ENCODE peak calls at places on chromosomes 11 and 22, in eight cellular contexts. X, B, M, U, L, D, Q and R are unnamed samples.

GRCh38 chr11:133078591-133079179 is 453.6 kb downstream of the OPCML start:
- DNase-seq in X (no peak), B (no peak), M (peak), U (no peak), L (peak), D (peak), Q (peak), R (no peak)

GRCh38 chr22:50311606-50312351 is 4.3 kb upstream of the PLXNB2 start:
- DNase-seq in X (no peak), B (no peak), M (no peak), U (peak), L (no peak), D (no peak), Q (no peak), R (no peak)

GRCh38 chr22:24054356-24054755 is 43.3 kb downstream of the CABIN1 start:
- DNase-seq in X (peak), B (no peak), M (no peak), U (no peak), L (no peak), D (peak), Q (no peak), R (no peak)

GRCh38 chr11:57203359-57203758 is 21.6 kb downstream of the LRRC55 start:
- DNase-seq in X (no peak), B (no peak), M (peak), U (no peak), L (no peak), D (no peak), Q (peak), R (no peak)

GRCh38 chr22:44145544-44145943 is 35.2 kb upstream of the PARVG start:
- DNase-seq in X (peak), B (no peak), M (no peak), U (no peak), L (no peak), D (no peak), Q (no peak), R (no peak)

GRCh38 chr11:65861533-65862183 is 1.4 kb downstream of the MUS81 start:
- DNase-seq in X (peak), B (no peak), M (no peak), U (no peak), L (no peak), D (no peak), Q (no peak), R (no peak)

GRCh38 chr11:30133308-30133707 is 97.5 kb upstream of the FSHB start:
- DNase-seq in X (no peak), B (no peak), M (no peak), U (no peak), L (no peak), D (no peak), Q (no peak), R (no peak)

GRCh38 chr11:2474059-2474901 is 29.5 kb downstream of the KCNQ1 start:
- DNase-seq in X (no peak), B (no peak), M (no peak), U (no peak), L (no peak), D (no peak), Q (no peak), R (no peak)

GRCh38 chr11:110100476-110101240 is 7.5 kb downstream of the ZC3H12C start:
- DNase-seq in X (no peak), B (no peak), M (no peak), U (no peak), L (no peak), D (no peak), Q (no peak), R (no peak)

GRCh38 chr11:11045156-11045670 is 187.4 kb upstream of the ZBED5 start:
- DNase-seq in X (no peak), B (no peak), M (no peak), U (no peak), L (no peak), D (no peak), Q (no peak), R (no peak)

GRCh38 chr22:29071261-29072045 is 1.4 kb upstream of the KREMEN1 start:
- DNase-seq in X (peak), B (no peak), M (peak), U (no peak), L (peak), D (peak), Q (peak), R (no peak)

GRCh38 chr11:33734441-33735165 is 1.6 kb downstream of the CD59 start:
- DNase-seq in X (no peak), B (peak), M (peak), U (no peak), L (peak), D (no peak), Q (peak), R (no peak)

GRCh38 chr22:22404598-22405284 is 103.8 kb downstream of the ZNF280B start:
- DNase-seq in X (no peak), B (no peak), M (no peak), U (no peak), L (no peak), D (no peak), Q (no peak), R (no peak)

GRCh38 chr11:105227363-105227762 is 87.8 kb upstream of the CARD18 start:
- DNase-seq in X (no peak), B (no peak), M (no peak), U (no peak), L (no peak), D (no peak), Q (no peak), R (no peak)

GRCh38 chr11:84607975-84608787 is 1019.0 kb downstream of the DLG2 start:
- DNase-seq in X (no peak), B (no peak), M (no peak), U (no peak), L (no peak), D (no peak), Q (no peak), R (no peak)

GRCh38 chr11:8361206-8361605 is 97.5 kb upstream of the LMO1 start:
- DNase-seq in X (no peak), B (no peak), M (no peak), U (no peak), L (no peak), D (no peak), Q (no peak), R (no peak)

GRCh38 chr11:14539867-14540475 is 19.8 kb upstream of the PSMA1 start:
- DNase-seq in X (no peak), B (no peak), M (peak), U (no peak), L (no peak), D (no peak), Q (peak), R (no peak)

GRCh38 chr11:32183512-32183911 is 92.6 kb downstream of the RCN1 start:
- DNase-seq in X (no peak), B (no peak), M (no peak), U (no peak), L (no peak), D (no peak), Q (no peak), R (no peak)

GRCh38 chr11:68904458-68904847 is 762 bp downstream of the IGHMBP2 start:
- DNase-seq in X (no peak), B (no peak), M (no peak), U (no peak), L (peak), D (no peak), Q (peak), R (no peak)

GRCh38 chr11:94563176-94563847 is 3.9 kb upstream of the PIWIL4 start:
- DNase-seq in X (no peak), B (no peak), M (peak), U (no peak), L (no peak), D (peak), Q (peak), R (no peak)

GRCh38 chr22:16387088-16387487 is 205.5 kb downstream of the CCT8L2 start:
- DNase-seq in X (peak), B (no peak), M (no peak), U (no peak), L (no peak), D (no peak), Q (no peak), R (no peak)

GRCh38 chr11:37223962-37224361 is 625.9 kb upstream of the RAG2 start:
- DNase-seq in X (no peak), B (no peak), M (no peak), U (no peak), L (no peak), D (no peak), Q (no peak), R (no peak)

GRCh38 chr11:73363147-73363546 is 13.1 kb upstream of the RELT start:
- DNase-seq in X (no peak), B (no peak), M (no peak), U (no peak), L (no peak), D (no peak), Q (no peak), R (no peak)

GRCh38 chr22:46582281-46582811 is 37.8 kb upstream of the GRAMD4 start:
- DNase-seq in X (peak), B (no peak), M (no peak), U (no peak), L (no peak), D (no peak), Q (no peak), R (no peak)

GRCh38 chr11:134785059-134785458 is 373.0 kb upstream of the B3GAT1 start:
- DNase-seq in X (no peak), B (no peak), M (no peak), U (no peak), L (no peak), D (no peak), Q (no peak), R (no peak)

GRCh38 chr11:1841511-1842148 is 2.8 kb downstream of the TNNI2 start:
- DNase-seq in X (no peak), B (no peak), M (no peak), U (no peak), L (no peak), D (no peak), Q (no peak), R (no peak)

GRCh38 chr11:13016415-13016814 is 7.3 kb downstream of the RASSF10 start:
- DNase-seq in X (no peak), B (no peak), M (no peak), U (no peak), L (no peak), D (no peak), Q (no peak), R (no peak)

GRCh38 chr11:63951779-63952536 is 13.2 kb downstream of the NAA40 start:
- DNase-seq in X (no peak), B (no peak), M (no peak), U (no peak), L (no peak), D (peak), Q (no peak), R (no peak)

GRCh38 chr11:65822760-65823528 is 10.8 kb upstream of the SNX32 start:
- DNase-seq in X (no peak), B (no peak), M (no peak), U (no peak), L (no peak), D (no peak), Q (no peak), R (no peak)

GRCh38 chr22:30202531-30203006 is 44.0 kb downstream of the LIF start:
- DNase-seq in X (no peak), B (no peak), M (peak), U (no peak), L (no peak), D (no peak), Q (peak), R (no peak)

GRCh38 chr11:122703541-122704272 is 48.2 kb downstream of the UBASH3B start:
- DNase-seq in X (no peak), B (no peak), M (no peak), U (no peak), L (no peak), D (no peak), Q (no peak), R (no peak)

GRCh38 chr11:76634934-76635333 is 35.6 kb downstream of the LRRC32 start:
- DNase-seq in X (peak), B (no peak), M (no peak), U (no peak), L (no peak), D (no peak), Q (no peak), R (no peak)

GRCh38 chr11:76635991-76636520 is 34.5 kb downstream of the LRRC32 start:
- DNase-seq in X (peak), B (no peak), M (no peak), U (no peak), L (no peak), D (no peak), Q (no peak), R (no peak)

GRCh38 chr11:76637491-76638266 is 32.9 kb downstream of the LRRC32 start:
- DNase-seq in X (peak), B (no peak), M (no peak), U (no peak), L (no peak), D (no peak), Q (no peak), R (no peak)

GRCh38 chr11:76638267-76639197 is 32.0 kb downstream of the LRRC32 start:
- DNase-seq in X (peak), B (no peak), M (no peak), U (no peak), L (no peak), D (no peak), Q (no peak), R (no peak)

DNA sequence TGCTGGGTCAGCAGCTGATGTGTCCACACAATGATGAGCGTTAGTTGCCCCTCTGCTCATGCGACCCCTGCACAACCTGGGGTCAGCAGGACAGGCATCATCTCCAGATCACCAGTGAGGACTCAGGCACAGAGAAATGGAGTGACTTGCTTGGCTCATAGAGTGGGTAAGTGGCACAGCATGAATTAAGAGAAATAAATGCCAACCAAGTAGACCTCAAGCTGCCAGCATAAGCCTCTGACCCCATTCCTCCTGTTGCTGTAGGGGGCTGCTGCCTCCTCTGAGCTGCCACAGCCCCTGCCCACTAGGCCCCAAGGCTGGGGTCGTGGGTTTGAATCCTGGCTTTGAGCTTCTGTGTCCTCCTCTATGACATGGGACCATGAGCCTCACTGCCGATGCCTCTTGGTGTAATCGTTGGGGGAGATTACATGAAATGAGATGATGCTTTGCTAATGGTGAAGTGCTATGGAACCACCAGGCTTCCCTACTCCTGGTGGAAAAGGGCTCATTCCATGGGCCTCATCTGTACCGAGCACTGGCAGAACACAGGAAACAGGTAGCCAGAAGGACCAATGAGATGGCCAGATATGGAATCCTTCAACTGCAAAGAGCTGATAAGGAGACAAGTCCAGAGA is 33.6 kb downstream of the LRRC32 start:
- DNase-seq in X (no peak), B (no peak), M (no peak), U (no peak), L (no peak), D (no peak), Q (no peak), R (no peak)
- H3K27ac ChIP-seq in X (no peak), B (no peak), M (no peak), U (no peak), L (no peak), D (no peak), Q (no peak), R (no peak)

DNA sequence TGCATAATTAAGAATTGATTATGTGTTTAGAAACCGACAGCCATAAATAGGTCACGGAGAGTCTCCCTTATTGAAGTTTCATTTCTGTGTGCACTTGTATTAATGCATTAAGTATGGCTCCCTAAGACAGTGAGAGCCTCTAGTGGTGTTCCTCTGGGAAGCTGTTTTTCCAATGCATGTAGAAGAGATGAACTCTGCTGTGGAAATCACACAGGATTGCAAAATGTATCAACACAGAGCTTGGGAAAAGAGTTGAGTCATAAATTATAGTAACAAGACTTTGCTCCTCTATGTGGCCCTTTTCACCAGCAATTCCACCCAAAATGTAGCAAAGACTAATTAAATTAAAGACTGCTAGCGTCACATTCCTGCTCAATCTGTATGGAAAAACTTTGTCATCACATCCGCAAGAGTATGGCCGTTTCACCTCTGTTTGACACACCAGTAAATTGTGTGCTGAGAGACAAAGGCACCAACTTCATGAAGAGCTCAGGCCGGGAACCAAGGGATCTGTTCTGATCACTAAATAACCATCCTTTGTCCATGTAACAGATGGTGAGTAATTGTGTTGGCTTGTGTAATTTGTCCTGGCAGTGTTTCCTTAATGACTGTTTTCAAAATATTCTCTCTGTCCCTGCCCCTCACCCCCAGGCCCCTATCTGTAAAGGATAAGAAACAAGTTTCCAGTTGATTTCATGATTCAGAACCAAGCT is 209.2 kb upstream of the SORL1-AS1 start:
- DNase-seq in X (no peak), B (no peak), M (peak), U (no peak), L (no peak), D (no peak), Q (peak), R (no peak)
- H3K27ac ChIP-seq in X (no peak), B (no peak), M (peak), U (no peak), L (no peak), D (no peak), Q (no peak), R (no peak)

DNA sequence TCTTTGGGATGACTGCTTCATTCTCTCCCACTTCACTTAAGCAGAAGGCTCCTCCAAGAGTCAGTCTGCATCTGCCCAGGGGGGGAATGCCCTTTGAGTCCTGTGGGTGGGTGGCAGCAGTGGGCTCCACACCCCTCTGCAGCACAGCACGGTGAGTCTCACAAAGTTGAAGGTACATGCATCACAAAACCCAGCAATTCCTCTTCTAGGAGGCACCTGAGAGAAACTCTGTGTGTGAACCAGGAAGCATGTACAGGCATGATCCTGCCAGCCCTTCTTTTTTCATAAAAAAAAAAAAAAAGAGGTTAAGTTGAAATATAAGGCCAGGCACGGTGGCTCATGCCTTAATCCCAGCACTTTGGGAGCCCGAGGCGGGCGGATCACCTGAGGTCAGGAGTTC is 87.2 kb downstream of the MYO18B start:
- DNase-seq in X (no peak), B (no peak), M (no peak), U (no peak), L (no peak), D (no peak), Q (no peak), R (no peak)
- H3K27ac ChIP-seq in X (no peak), B (no peak), M (no peak), U (no peak), L (no peak), D (no peak), Q (no peak), R (no peak)

GRCh38 chr22:42892156-42892555 is 35.1 kb upstream of the ARFGAP3 start:
- DNase-seq in X (no peak), B (no peak), M (no peak), U (no peak), L (no peak), D (no peak), Q (no peak), R (no peak)

GRCh38 chr22:42892571-42893316 is 35.7 kb upstream of the ARFGAP3 start:
- DNase-seq in X (no peak), B (no peak), M (no peak), U (no peak), L (no peak), D (no peak), Q (no peak), R (no peak)

GRCh38 chr22:42891008-42891407 is 33.9 kb upstream of the ARFGAP3 start:
- DNase-seq in X (no peak), B (no peak), M (no peak), U (no peak), L (no peak), D (no peak), Q (no peak), R (no peak)

GRCh38 chr22:42893366-42894150 is 36.5 kb upstream of the ARFGAP3 start:
- DNase-seq in X (no peak), B (no peak), M (no peak), U (no peak), L (no peak), D (no peak), Q (no peak), R (no peak)

DNA sequence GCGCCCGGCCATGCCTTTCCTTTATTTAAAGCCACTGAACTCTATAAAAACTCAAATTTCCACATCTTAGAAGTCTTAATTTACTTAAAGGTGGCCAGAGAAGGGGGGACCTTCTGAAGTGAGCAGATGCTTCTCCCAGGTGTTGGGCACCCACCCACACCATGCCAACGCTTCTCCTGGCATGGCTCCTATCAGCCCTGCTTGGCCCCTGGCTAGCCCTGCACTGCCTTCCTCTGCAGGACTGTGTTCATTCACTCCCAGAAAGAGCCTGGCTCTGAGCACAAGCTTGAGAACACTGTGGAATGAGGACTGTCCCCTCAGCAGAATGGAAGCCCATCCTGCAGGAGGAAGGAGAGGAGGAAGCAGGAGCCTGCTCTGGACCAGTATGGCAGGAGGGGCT is 34.6 kb upstream of the ARFGAP3 start:
- DNase-seq in X (no peak), B (no peak), M (no peak), U (no peak), L (no peak), D (no peak), Q (no peak), R (no peak)
- H3K27ac ChIP-seq in X (no peak), B (no peak), M (no peak), U (no peak), L (no peak), D (no peak), Q (no peak), R (no peak)

GRCh38 chr22:19666663-19667593 is 47.4 kb upstream of the SEPTIN5 start:
- DNase-seq in X (no peak), B (peak), M (peak), U (no peak), L (no peak), D (no peak), Q (peak), R (no peak)
- H3K27ac ChIP-seq in X (no peak), B (peak), M (no peak), U (no peak), L (no peak), D (no peak), Q (no peak), R (no peak)

DNA sequence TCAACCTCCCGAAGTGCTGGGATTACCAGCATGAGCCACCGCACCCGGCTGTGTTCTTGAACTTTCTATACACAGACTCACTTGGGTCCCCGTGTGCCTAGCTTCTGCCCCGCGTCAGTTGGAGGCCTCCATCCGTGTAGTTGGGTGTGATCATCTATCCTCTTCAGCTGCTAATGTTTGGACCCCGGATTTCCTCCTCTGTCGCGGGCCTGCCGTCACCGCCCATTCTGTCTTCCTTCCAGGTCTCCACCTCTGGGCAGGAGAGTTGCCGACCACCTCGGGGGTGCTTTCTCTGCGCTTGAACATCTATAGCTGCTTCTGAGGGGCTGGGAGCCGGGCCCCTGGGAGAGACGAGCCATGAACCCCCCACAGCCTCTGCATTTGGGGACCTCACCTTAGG is 5.5 kb downstream of the CDC42EP1 start:
- DNase-seq in X (no peak), B (no peak), M (no peak), U (no peak), L (no peak), D (no peak), Q (no peak), R (no peak)
- H3K27ac ChIP-seq in X (peak), B (no peak), M (no peak), U (no peak), L (no peak), D (no peak), Q (no peak), R (no peak)

GRCh38 chr11:71992331-71992730 is 6.4 kb upstream of the IL18BP start:
- DNase-seq in X (no peak), B (no peak), M (no peak), U (no peak), L (no peak), D (no peak), Q (no peak), R (no peak)
- H3K27ac ChIP-seq in X (no peak), B (no peak), M (no peak), U (no peak), L (no peak), D (no peak), Q (no peak), R (no peak)